ENCODE peak calls at places on chromosomes 16 and 17, in four cellular contexts. K is ovary, W is heart right ventricle, U is A549. L is an unnamed sample.

GRCh38 chr16:69566437-69567030 is 768 bp downstream of the NFAT5 start:
- DNase-seq in K (peak; percentile 74), W (peak; percentile 77), U (peak; percentile 79), L (peak; percentile 81)

GRCh38 chr16:10180042-10180770 is 2.0 kb downstream of the GRIN2A start:
- DNase-seq in K (no peak), W (no peak), U (no peak), L (no peak)

GRCh38 chr17:83183150-83183820 is 103.9 kb downstream of the METRNL start:
- DNase-seq in K (no peak), W (no peak), U (no peak), L (no peak)

GRCh38 chr16:75116081-75116910 is at the start of gene LDHD:
- DNase-seq in K (peak; percentile 79), W (peak; percentile 79), U (peak; percentile 81), L (no peak)

GRCh38 chr16:27232061-27232841 is 28.9 kb downstream of the KDM8 start:
- DNase-seq in K (no peak), W (no peak), U (no peak), L (no peak)

GRCh38 chr17:2871720-2872119 is 75.5 kb downstream of the RAP1GAP2 start:
- DNase-seq in K (no peak), W (no peak), U (no peak), L (no peak)

GRCh38 chr16:89737341-89738071 is 16.2 kb downstream of the ZNF276 start:
- DNase-seq in K (no peak), W (no peak), U (no peak), L (no peak)

GRCh38 chr16:27781195-27781524 is 231.2 kb downstream of the KATNIP start:
- DNase-seq in K (no peak), W (peak; percentile 20), U (no peak), L (no peak)

GRCh38 chr16:12113581-12114375 is 137.2 kb downstream of the SNX29 start:
- DNase-seq in K (no peak), W (no peak), U (no peak), L (no peak)

GRCh38 chr16:57962046-57962445 is 8.9 kb downstream of the CNGB1 start:
- DNase-seq in K (no peak), W (no peak), U (no peak), L (no peak)

GRCh38 chr17:81135503-81136283 is 29.6 kb upstream of the PVALEF start:
- DNase-seq in K (no peak), W (no peak), U (no peak), L (no peak)

GRCh38 chr16:48860341-48860740 is 250.4 kb upstream of the N4BP1 start:
- DNase-seq in K (no peak), W (no peak), U (no peak), L (no peak)

GRCh38 chr17:42107597-42108576 is 4.6 kb downstream of the DHX58 start:
- DNase-seq in K (peak; percentile 60), W (peak; percentile 56), U (peak; percentile 76), L (no peak)

GRCh38 chr17:9729735-9730420 is 61.5 kb downstream of the DHRS7C start:
- DNase-seq in K (no peak), W (no peak), U (peak; percentile 69), L (no peak)

GRCh38 chr17:72423286-72423589 is 302.4 kb downstream of the SOX9 start:
- DNase-seq in K (no peak), W (no peak), U (no peak), L (no peak)

GRCh38 chr17:62668091-62668804 is 40.8 kb downstream of the MRC2 start:
- DNase-seq in K (no peak), W (no peak), U (no peak), L (no peak)

GRCh38 chr16:75385507-75386152 is 47.7 kb downstream of the CFDP1 start:
- DNase-seq in K (no peak), W (peak; percentile 36), U (peak; percentile 78), L (peak; percentile 52)

GRCh38 chr16:85613609-85614337 is 651 bp downstream of the GSE1 start:
- DNase-seq in K (peak; percentile 65), W (peak; percentile 81), U (peak; percentile 58), L (no peak)

GRCh38 chr16:58102665-58103427 is 26.3 kb downstream of the CFAP20 start:
- DNase-seq in K (no peak), W (peak; percentile 60), U (no peak), L (no peak)

GRCh38 chr16:78930561-78930960 is 670.0 kb downstream of the MAF start:
- DNase-seq in K (no peak), W (no peak), U (no peak), L (no peak)

GRCh38 chr17:986322-986929 is 6.8 kb upstream of the NXN start:
- DNase-seq in K (no peak), W (no peak), U (no peak), L (no peak)

GRCh38 chr17:14098246-14098645 is 28.9 kb downstream of the COX10 start:
- DNase-seq in K (no peak), W (no peak), U (no peak), L (no peak)

GRCh38 chr16:14378131-14378551 is 251.9 kb downstream of the PARN start:
- DNase-seq in K (no peak), W (no peak), U (peak; percentile 73), L (no peak)

GRCh38 chr17:77800832-77801231 is 157.7 kb upstream of the TNRC6C start:
- DNase-seq in K (no peak), W (no peak), U (no peak), L (no peak)

GRCh38 chr17:77802811-77803220 is 155.7 kb upstream of the TNRC6C start:
- DNase-seq in K (no peak), W (peak; percentile 55), U (no peak), L (no peak)

GRCh38 chr17:77801545-77802332 is 156.8 kb upstream of the TNRC6C start:
- DNase-seq in K (no peak), W (no peak), U (no peak), L (no peak)

GRCh38 chr17:77803726-77804125 is 154.8 kb upstream of the TNRC6C start:
- DNase-seq in K (no peak), W (no peak), U (no peak), L (no peak)

DNA sequence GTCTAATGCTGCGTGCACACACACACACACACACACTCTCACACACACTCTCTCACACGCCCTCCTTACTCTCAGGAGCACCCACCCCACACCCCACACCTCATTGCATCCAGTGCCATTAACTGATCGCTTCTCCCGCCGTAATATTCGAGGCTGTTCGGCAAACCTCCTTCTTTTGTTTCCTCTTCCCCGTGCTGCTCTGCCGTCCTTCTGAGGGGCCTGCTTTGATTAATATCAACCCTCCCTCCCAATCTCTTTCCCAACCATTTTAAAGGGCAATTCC is 156.2 kb upstream of the TNRC6C start:
- DNase-seq in K (no peak), W (no peak), U (no peak), L (no peak)
- H3K27ac ChIP-seq in K (no peak overlapping the region), W (no peak overlapping the region), U (no peak overlapping the region), L (no peak overlapping the region)

GRCh38 chr17:7846063-7846735 is 8.7 kb upstream of the TMEM88 start:
- DNase-seq in K (peak; percentile 46), W (no peak), U (no peak), L (no peak)

GRCh38 chr17:7848131-7848579 is 6.7 kb upstream of the TMEM88 start:
- DNase-seq in K (peak; percentile 40), W (no peak), U (no peak), L (no peak)

GRCh38 chr17:7848665-7849184 is 6.1 kb upstream of the TMEM88 start:
- DNase-seq in K (no peak), W (no peak), U (no peak), L (no peak)

GRCh38 chr17:7845359-7846062 is 9.4 kb upstream of the TMEM88 start:
- DNase-seq in K (peak; percentile 45), W (no peak), U (no peak), L (no peak)

GRCh38 chr17:7846765-7847661 is 7.9 kb upstream of the TMEM88 start:
- DNase-seq in K (peak; percentile 49), W (no peak), U (no peak), L (no peak)
- H3K27ac ChIP-seq in K (no peak overlapping the region), W (no peak overlapping the region), U (no peak overlapping the region), L (no peak overlapping the region)

GRCh38 chr16:67667817-67668494 is 1.3 kb downstream of the C16orf86 start:
- DNase-seq in K (peak; percentile 81), W (peak; percentile 86), U (peak; percentile 93), L (peak; percentile 91)
- H3K27ac ChIP-seq in K (peak overlapping the region; percentile 65), W (peak overlapping the region; percentile 95), U (no peak overlapping the region), L (no peak overlapping the region)

GRCh38 chr16:16148755-16149154 is 74.5 kb downstream of the ABCC6 start:
- DNase-seq in K (no peak), W (no peak), U (no peak), L (no peak)
- H3K27ac ChIP-seq in K (no peak overlapping the region), W (no peak overlapping the region), U (no peak overlapping the region), L (no peak overlapping the region)

GRCh38 chr17:4520060-4520880 is 21.6 kb downstream of the SPNS2 start:
- DNase-seq in K (no peak), W (no peak), U (no peak), L (no peak)

GRCh38 chr17:4519361-4519788 is 20.7 kb downstream of the SPNS2 start:
- DNase-seq in K (no peak), W (peak; percentile 83), U (no peak), L (no peak)

GRCh38 chr17:4516740-4517139 is 18.1 kb downstream of the SPNS2 start:
- DNase-seq in K (no peak), W (no peak), U (no peak), L (no peak)

GRCh38 chr17:4520881-4521600 is 22.4 kb downstream of the SPNS2 start:
- DNase-seq in K (no peak), W (no peak), U (peak; percentile 52), L (no peak)

GRCh38 chr17:4518901-4519300 is 20.2 kb downstream of the SPNS2 start:
- DNase-seq in K (no peak), W (no peak), U (no peak), L (no peak)
- H3K27ac ChIP-seq in K (no peak overlapping the region), W (peak overlapping the region; percentile 96), U (no peak overlapping the region), L (no peak overlapping the region)